ENCODE peak calls at places on chromosome 12, in four cellular contexts. C, P, S and E are unnamed samples.

GRCh38 chr12:42607584-42607984 is 18.0 kb upstream of the PRICKLE1 start:
- DNase-seq in C (no peak), P (no peak), S (no peak), E (no peak)

GRCh38 chr12:68477906-68478305 is 132.8 kb upstream of the RAP1B start:
- DNase-seq in C (no peak), P (no peak), S (no peak), E (no peak)

GRCh38 chr12:91406920-91407341 is 224.3 kb upstream of the DCN start:
- DNase-seq in C (no peak), P (no peak), S (no peak), E (no peak)

GRCh38 chr12:116516657-116517056 is 42.5 kb upstream of the MAP1LC3B2 start:
- DNase-seq in C (peak; percentile 81), P (no peak), S (no peak), E (no peak)

GRCh38 chr12:79525357-79525756 is 165.4 kb downstream of the PAWR start:
- DNase-seq in C (no peak), P (no peak), S (no peak), E (no peak)

GRCh38 chr12:54984602-54985376 is at the start of gene TESPA1:
- DNase-seq in C (peak; percentile 91), P (peak; percentile 38), S (peak; percentile 55), E (peak; percentile 32)

GRCh38 chr12:100951756-100952155 is 157.2 kb downstream of the ANO4 start:
- DNase-seq in C (no peak), P (no peak), S (no peak), E (no peak)

GRCh38 chr12:4781212-4781611 is 61.0 kb downstream of the GALNT8 start:
- DNase-seq in C (no peak), P (no peak), S (no peak), E (no peak)

GRCh38 chr12:50765325-50765911 is 1.5 kb downstream of the ATF1 start:
- DNase-seq in C (peak; percentile 82), P (no peak), S (peak; percentile 67), E (peak; percentile 46)

GRCh38 chr12:14554281-14555008 is 13.2 kb downstream of the PLBD1 start:
- DNase-seq in C (peak; percentile 95), P (peak; percentile 59), S (peak; percentile 84), E (peak; percentile 93)

GRCh38 chr12:13001725-13002040 is 1.6 kb upstream of the HEBP1 start:
- DNase-seq in C (no peak), P (no peak), S (no peak), E (no peak)

GRCh38 chr12:57459055-57459749 is 383 bp upstream of the GLI1 start:
- DNase-seq in C (peak; percentile 98), P (peak; percentile 90), S (peak; percentile 97), E (peak; percentile 94)
- TF ChIP-seq POLR2A in C (no peak), P (no peak), S (no peak), E (peak; percentile 20)

DNA sequence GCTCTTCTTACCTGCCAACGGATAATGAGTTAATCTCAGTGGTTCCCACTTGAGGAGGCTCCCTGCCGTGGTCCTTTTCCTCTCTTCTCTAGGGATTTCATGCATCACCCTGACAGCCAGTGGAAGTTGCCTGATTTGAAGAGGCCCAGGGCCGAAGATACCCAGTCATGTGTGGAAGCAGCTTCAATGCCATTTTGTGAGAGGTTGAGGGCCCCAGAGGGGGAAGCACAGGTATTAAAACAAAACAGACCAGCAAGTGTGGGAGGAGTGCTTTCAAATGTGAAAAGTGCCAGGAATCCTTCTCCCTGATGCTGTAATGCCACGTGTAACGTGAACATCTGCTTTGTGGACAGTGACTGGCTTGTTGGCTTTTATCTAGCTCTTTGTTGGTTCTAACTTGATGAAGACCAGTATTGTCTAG is 1.5 kb downstream of the TCP11L2 start:
- DNase-seq in C (no peak), P (no peak), S (no peak), E (peak; percentile 70)
- H3K4me3 ChIP-seq in C (no peak overlapping the region), P (peak overlapping the region; percentile 99), S (peak overlapping the region; percentile 89), E (no peak overlapping the region)

GRCh38 chr12:26269554-26270284 is 74.3 kb downstream of the SSPN start:
- DNase-seq in C (no peak), P (no peak), S (no peak), E (peak; percentile 48)

GRCh38 chr12:26265606-26266005 is 70.2 kb downstream of the SSPN start:
- DNase-seq in C (no peak), P (no peak), S (no peak), E (no peak)

GRCh38 chr12:26268841-26269553 is 73.6 kb downstream of the SSPN start:
- DNase-seq in C (no peak), P (no peak), S (no peak), E (no peak)

GRCh38 chr12:26264215-26264838 is 69.0 kb downstream of the SSPN start:
- DNase-seq in C (no peak), P (no peak), S (no peak), E (no peak)

DNA sequence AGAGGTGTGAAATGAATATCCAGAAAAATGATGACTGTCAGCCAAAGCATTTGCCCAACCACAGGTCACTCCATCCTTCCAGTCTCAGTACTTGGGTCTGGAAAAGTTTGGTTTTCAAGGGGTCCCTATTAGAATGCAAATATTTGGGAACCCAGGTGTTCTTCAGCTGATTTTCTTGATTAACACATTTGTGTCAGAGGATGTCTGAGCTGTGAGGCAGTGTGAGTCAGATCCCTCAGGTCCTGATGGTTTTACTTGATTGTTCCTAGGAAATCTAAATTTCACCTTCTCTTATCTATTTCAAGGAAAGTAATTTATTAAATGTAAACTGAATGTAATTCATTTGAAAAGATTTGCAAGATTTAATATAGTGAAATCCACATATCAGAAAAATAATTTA is 71.5 kb downstream of the SSPN start:
- DNase-seq in C (no peak), P (no peak), S (no peak), E (no peak)
- TF ChIP-seq POLR2A in C (no peak), P (no peak), S (no peak), E (no peak)

DNA sequence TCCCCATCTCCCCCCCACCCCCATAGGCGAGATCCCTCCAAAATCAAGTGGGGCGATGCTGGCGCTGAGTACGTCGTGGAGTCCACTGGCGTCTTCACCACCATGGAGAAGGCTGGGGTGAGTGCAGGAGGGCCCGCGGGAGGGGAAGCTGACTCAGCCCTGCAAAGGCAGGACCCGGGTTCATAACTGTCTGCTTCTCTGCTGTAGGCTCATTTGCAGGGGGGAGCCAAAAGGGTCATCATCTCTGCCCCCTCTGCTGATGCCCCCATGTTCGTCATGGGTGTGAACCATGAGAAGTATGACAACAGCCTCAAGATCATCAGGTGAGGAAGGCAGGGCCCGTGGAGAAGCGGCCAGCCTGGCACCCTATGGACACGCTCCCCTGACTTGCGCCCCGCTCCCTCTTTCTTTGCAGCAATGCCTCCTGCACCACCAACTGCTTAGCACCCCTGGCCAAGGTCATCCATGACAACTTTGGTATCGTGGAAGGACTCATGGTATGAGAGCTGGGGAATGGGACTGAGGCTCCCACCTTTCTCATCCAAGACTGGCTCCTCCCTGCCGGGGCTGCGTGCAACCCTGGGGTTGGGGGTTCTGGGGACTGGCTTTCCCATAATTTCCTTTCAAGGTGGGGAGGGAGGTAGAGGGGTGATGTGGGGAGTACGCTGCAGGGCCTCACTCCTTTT is 2.7 kb downstream of the GAPDH start:
- DNase-seq in C (peak; percentile 87), P (no peak), S (no peak), E (no peak)
- H3K4me3 ChIP-seq in C (no peak overlapping the region), P (no peak overlapping the region), S (no peak overlapping the region), E (no peak overlapping the region)

GRCh38 chr12:25959069-25959961 is 833 bp downstream of the RASSF8 start:
- DNase-seq in C (peak; percentile 92), P (no peak), S (peak; percentile 64), E (peak; percentile 60)
- TF ChIP-seq POLR2A in C (no peak), P (no peak), S (no peak), E (no peak)

GRCh38 chr12:106107566-106107965 is 31.2 kb downstream of the NUAK1 start:
- DNase-seq in C (no peak), P (no peak), S (no peak), E (no peak)
- H3K4me3 ChIP-seq in C (no peak overlapping the region), P (no peak overlapping the region), S (no peak overlapping the region), E (no peak overlapping the region)

DNA sequence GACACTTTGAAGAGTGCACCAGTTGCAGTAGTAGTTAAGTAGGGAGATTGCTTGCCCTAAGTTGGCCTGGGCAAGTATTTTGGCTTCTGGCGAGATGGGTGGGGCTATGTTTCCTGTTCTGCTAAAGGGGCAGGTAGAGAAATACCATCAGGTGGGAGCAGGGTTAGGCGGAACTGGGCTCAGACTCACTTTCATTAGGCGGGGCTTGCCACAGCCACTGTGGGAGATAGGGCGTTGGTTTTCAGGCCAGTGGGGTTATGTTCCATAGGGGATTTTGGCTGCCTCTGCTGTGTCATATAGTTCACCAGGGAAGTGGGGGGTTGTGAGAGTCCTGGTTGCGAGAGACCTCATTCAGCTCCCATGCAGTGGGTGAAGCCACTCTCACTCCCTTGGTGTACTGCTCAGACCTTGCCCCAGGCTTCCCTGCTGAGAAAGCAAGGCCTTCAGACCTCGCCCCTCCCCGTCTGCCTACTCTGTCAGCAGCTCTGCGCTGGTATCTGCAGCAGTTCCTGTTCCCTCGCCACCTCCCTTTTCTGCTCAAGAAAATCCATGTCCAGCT is 43.3 kb downstream of the AEBP2 start:
- DNase-seq in C (no peak), P (no peak), S (peak; percentile 55), E (no peak)
- TF ChIP-seq POLR2A in C (no peak), P (no peak), S (no peak), E (no peak)

GRCh38 chr12:120231316-120232011 is 30.6 kb upstream of the RPLP0 start:
- DNase-seq in C (no peak), P (no peak), S (no peak), E (peak; percentile 40)
- H3K4me3 ChIP-seq in C (no peak overlapping the region), P (no peak overlapping the region), S (no peak overlapping the region), E (no peak overlapping the region)

DNA sequence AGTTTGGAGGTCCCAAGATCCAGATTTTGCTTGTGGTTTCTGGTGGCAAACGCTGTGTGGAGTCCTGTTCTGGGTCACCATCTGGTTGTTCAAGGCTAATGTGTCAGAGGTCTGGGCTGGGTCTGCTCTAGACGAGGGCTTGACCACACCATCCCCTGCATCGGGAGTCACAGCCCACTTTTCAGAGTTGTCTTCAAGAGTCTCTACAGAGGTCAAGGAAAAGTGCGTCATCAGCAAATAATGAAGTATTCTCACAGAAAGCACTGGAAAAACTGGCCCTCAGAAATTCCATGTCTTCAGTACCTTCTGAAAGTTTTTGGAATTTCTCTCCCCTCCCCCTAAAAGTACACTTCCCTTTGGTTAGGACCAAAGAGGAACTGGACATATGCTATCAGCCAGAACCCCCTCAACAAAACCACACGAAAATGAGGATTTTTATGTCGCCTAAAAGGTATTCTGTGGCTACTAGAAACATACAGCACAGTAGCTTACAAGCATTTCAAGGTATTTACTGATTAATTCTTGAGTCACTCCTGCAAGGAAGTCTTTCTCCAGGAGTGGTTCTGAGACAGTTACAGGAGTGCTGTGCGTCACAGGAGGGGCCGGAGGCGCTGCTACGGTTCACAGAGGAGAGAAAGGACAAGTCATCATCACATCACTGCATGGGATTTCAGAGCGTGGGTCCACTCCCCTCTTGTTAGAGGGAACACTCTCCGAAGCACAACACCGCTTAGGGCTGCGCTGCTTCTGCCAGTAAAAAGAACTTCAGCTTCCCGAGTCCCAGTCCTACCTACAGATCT is 35.4 kb downstream of the RAD52 start:
- DNase-seq in C (no peak), P (no peak), S (no peak), E (no peak)
- TF ChIP-seq POLR2A in C (no peak), P (no peak), S (no peak), E (no peak)